ENCODE peak calls at places on chromosome 1, in four cellular contexts. O is IMR-90, B is K562, L is GM12878. X is an unnamed sample.

GRCh38 chr1:14128096-14128495 is 428.1 kb downstream of the PRDM2 start:
- DNase-seq in L (no peak), O (no peak), B (no peak), X (no peak)

GRCh38 chr1:50420689-50421365 is 2.4 kb downstream of the DMRTA2 start:
- DNase-seq in B (no peak), O (no peak), L (no peak), X (no peak)

GRCh38 chr1:117674521-117675400 is 68.9 kb downstream of the TENT5C start:
- DNase-seq in L (no peak), B (peak), O (peak), X (no peak)

GRCh38 chr1:184285401-184286087 is 101.3 kb upstream of the C1orf21 start:
- DNase-seq in B (no peak), L (no peak), O (no peak), X (no peak)

GRCh38 chr1:113929750-113930498 is 800 bp downstream of the HIPK1 start:
- DNase-seq in B (no peak), L (no peak), O (peak), X (no peak)

GRCh38 chr1:41492341-41492848 is 7.9 kb upstream of the EDN2 start:
- DNase-seq in O (no peak), B (peak), L (no peak), X (peak)

GRCh38 chr1:36567601-36568341 is 85.1 kb upstream of the CSF3R start:
- DNase-seq in B (no peak), L (no peak), O (no peak), X (no peak)

GRCh38 chr1:44049839-44050238 is 18.6 kb upstream of the SLC6A9 start:
- DNase-seq in O (peak), B (no peak), L (no peak), X (peak)

GRCh38 chr1:17856496-17857108 is 101.5 kb downstream of the ACTL8 start:
- DNase-seq in O (no peak), B (no peak), L (no peak), X (no peak)

GRCh38 chr1:21703318-21703963 is 34.3 kb upstream of the RAP1GAP start:
- DNase-seq in O (peak), B (peak), L (no peak), X (peak)

GRCh38 chr1:205084360-205084759 is at the start of gene TMEM81:
- DNase-seq in O (no peak), L (no peak), B (no peak), X (no peak)

GRCh38 chr1:119674110-119674509 is 26.0 kb upstream of the ZNF697 start:
- DNase-seq in B (no peak), O (peak), L (no peak), X (peak)

GRCh38 chr1:93577536-93578432 is 103.9 kb downstream of the BCAR3 start:
- DNase-seq in B (no peak), O (no peak), L (no peak), X (no peak)

GRCh38 chr1:37727186-37727585 is 34.9 kb downstream of the CDCA8 start:
- DNase-seq in B (no peak), O (no peak), L (no peak), X (no peak)

GRCh38 chr1:66752000-66752592 is at the start of gene DYNLT5:
- DNase-seq in L (no peak), B (no peak), O (peak), X (peak)

GRCh38 chr1:205791568-205792180 is 16.4 kb upstream of the RAB29 start:
- DNase-seq in B (peak), L (no peak), O (peak), X (peak)

GRCh38 chr1:31482478-31483011 is 69.5 kb downstream of the SERINC2 start:
- DNase-seq in B (no peak), L (peak), O (no peak), X (no peak)

GRCh38 chr1:182484531-182485257 is 34.7 kb downstream of the RGSL1 start:
- DNase-seq in L (peak), B (no peak), O (no peak), X (no peak)

GRCh38 chr1:240701412-240701811 is 89.5 kb upstream of the GREM2 start:
- DNase-seq in L (no peak), O (peak), B (no peak), X (no peak)

GRCh38 chr1:179129702-179130473 is 48.0 kb downstream of the TOR3A start:
- DNase-seq in B (no peak), O (peak), L (peak), X (peak)

GRCh38 chr1:87149166-87150065 is 179.3 kb upstream of the LMO4 start:
- DNase-seq in B (no peak), L (no peak), O (peak), X (no peak)

GRCh38 chr1:38018864-38019343 is 6.4 kb downstream of the UTP11 start:
- DNase-seq in B (no peak), L (no peak), O (peak), X (peak)

DNA sequence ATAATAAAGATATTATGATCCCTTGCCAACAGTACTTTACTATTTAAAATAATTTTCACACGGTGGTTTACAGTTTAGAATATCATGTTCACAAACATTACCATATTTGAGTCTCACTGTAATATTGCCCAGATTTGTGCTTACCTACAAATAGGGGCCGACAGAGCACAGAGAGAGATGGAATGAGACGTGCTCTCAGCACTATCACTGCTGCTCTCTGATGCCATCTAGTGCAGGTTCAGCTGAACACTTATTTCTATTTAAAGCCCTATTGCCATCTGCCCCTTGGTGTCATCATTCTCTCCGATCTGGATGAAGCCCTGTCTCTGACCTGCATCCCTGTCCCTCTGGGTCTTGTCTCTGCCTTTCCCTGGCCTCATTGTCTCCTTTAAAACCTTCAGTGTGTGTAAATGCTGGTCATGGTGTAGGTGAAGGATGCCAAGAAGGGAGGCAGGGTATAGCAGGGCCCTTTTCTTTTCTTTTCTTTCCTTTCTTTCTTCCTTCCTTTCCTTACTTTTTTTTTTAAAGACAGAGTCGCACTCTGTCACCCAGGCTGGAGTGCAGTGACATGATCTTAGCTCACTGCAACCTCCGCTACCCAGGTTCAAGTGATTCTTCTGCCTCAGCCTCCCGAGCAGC is 6.9 kb upstream of the GPATCH4 start:
- DNase-seq in L (peak), B (peak), O (peak), X (peak)
- H3K27ac ChIP-seq in L (no peak), B (no peak), O (no peak), X (no peak)

GRCh38 chr1:203655656-203656055 is 29.0 kb downstream of the ATP2B4 start:
- DNase-seq in L (no peak), B (no peak), O (no peak), X (no peak)
- TF ChIP-seq FOS in L (no peak), B (no peak), O (no peak), X (no peak)

GRCh38 chr1:24226754-24227153 is 39.7 kb upstream of the IFNLR1 start:
- DNase-seq in B (no peak), L (peak), O (no peak), X (no peak)
- H3K27ac ChIP-seq in B (no peak), L (no peak), O (no peak), X (no peak)

GRCh38 chr1:203860396-203860951 is 925 bp upstream of the SNRPE start:
- DNase-seq in L (no peak), B (no peak), O (peak), X (peak)
- TF ChIP-seq FOS in L (no peak), B (no peak), O (no peak), X (no peak)

DNA sequence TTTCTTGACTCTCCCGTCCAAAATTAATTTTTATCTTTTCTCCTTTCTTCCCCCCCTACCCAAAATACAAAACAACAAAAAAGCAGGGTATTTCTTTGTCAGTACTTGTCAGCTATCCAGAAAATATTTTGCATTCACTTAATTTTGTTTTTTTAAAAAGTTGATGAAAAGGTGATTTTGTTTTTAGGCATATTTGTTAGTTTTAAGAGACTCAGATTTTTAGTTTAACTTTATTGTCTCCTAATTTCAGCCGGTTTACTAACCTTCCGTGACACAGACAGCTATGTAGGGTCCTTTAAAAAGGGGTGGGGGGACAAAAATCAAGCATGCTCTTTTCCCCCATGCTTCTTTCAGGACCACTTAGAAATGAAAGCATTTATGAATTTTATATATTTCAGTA is 1.5 kb downstream of the PBX1 start:
- DNase-seq in O (no peak), L (no peak), B (no peak), X (no peak)
- H3K27ac ChIP-seq in O (peak), L (no peak), B (no peak), X (peak)

GRCh38 chr1:227437495-227438008 is 119.3 kb upstream of the CDC42BPA start:
- DNase-seq in L (no peak), B (peak), O (peak), X (peak)
- TF ChIP-seq FOS in L (no peak), B (no peak), O (no peak), X (no peak)

GRCh38 chr1:27117733-27118439 is 37.0 kb downstream of the SLC9A1 start:
- DNase-seq in O (peak), L (no peak), B (no peak), X (no peak)
- H3K27ac ChIP-seq in O (peak), L (no peak), B (no peak), X (no peak)

GRCh38 chr1:24765308-24765988 is 20.2 kb downstream of the CLIC4 start:
- DNase-seq in O (peak), B (peak), L (no peak), X (peak)
- TF ChIP-seq FOS in O (no peak), B (no peak), L (no peak), X (peak)

DNA sequence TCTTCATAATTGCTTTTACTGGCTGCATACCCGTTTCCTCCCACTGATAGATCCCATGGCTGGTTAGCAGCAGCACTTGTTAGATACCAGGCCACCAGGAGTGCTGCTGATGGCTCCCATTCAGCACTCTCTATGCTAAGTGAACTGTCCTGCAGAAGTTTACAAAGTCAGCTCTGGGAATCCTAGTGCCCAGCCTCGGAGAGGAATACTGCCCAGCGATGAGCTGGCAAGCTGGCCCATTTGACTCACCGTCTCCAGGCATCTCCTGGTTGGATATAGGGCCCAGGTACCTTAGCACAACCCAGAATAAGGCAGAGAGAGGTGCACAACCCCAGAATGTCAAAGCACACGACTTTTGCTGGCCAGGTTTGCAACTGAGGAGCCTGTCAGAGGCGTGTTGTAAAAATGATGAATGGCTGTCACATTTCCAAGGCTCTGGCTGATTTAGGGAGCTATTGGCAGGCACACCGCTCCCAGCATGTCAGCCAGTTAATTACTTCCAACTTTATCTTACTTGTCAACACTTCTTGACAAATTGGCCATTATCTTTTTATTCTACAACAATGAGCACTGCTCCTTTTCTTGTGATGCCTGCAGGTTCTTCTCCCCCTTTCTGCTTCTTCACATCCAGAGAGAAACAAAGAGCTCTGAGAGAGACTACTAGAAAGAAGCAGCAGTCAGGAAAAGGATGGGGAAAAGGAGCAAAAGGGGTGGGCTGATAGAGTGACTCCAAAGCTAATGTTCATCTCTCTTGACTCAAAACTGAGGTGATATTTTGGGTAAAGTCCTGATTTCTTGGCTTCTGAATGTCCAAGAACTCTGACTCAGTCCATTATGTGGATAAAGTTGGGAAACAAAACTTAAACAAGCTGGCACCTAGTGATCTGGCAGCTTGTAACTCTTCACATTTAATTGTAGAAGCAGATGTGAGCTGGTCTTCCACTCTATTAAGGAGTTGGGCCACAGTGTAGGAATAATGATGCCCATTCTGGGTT is 10.8 kb upstream of the ANGPTL7 start:
- DNase-seq in O (peak), L (no peak), B (no peak), X (no peak)
- H3K27ac ChIP-seq in O (no peak), L (no peak), B (no peak), X (no peak)